ENCODE peak calls at places on chromosome 13, in eight cellular contexts. A, F, Q, E, Y, P, M and U are unnamed samples.

GRCh38 chr13:79043208-79043607 is 362.8 kb downstream of the RBM26 start:
- DNase-seq in A (no peak), F (no peak), Q (no peak), E (no peak), Y (no peak), P (no peak), M (no peak), U (no peak)

GRCh38 chr13:101649490-101650126 is 197.1 kb downstream of the ITGBL1 start:
- DNase-seq in A (peak; percentile 96), F (peak; percentile 88), Q (no peak), E (peak; percentile 59), Y (no peak), P (no peak), M (no peak), U (no peak)

GRCh38 chr13:94362411-94362909 is 117.0 kb downstream of the DCT start:
- DNase-seq in A (peak; percentile 94), F (peak; percentile 95), Q (no peak), E (peak; percentile 90), Y (peak; percentile 78), P (no peak), M (peak; percentile 53), U (no peak)

GRCh38 chr13:80338781-80339577 is 1.9 kb downstream of the SPRY2 start:
- DNase-seq in A (peak; percentile 79), F (peak; percentile 81), Q (peak; percentile 94), E (peak; percentile 84), Y (peak; percentile 90), P (peak; percentile 72), M (no peak), U (no peak)

GRCh38 chr13:46543307-46543706 is 9.7 kb upstream of the LRCH1 start:
- DNase-seq in A (no peak), F (no peak), Q (no peak), E (no peak), Y (no peak), P (no peak), M (no peak), U (no peak)

GRCh38 chr13:23754506-23754905 is 134.7 kb downstream of the MIPEP start:
- DNase-seq in A (no peak), F (no peak), Q (no peak), E (no peak), Y (no peak), P (peak; percentile 53), M (no peak), U (no peak)

GRCh38 chr13:110012102-110012739 is 225.8 kb upstream of the IRS2 start:
- DNase-seq in A (peak; percentile 96), F (peak; percentile 92), Q (no peak), E (peak; percentile 97), Y (no peak), P (no peak), M (no peak), U (no peak)

GRCh38 chr13:112962911-112963625 is 5.9 kb upstream of the MCF2L start:
- DNase-seq in A (no peak), F (no peak), Q (no peak), E (no peak), Y (no peak), P (peak; percentile 15), M (no peak), U (no peak)

GRCh38 chr13:63081400-63082014 is 1665.9 kb upstream of the PCDH20 start:
- DNase-seq in A (no peak), F (no peak), Q (no peak), E (no peak), Y (no peak), P (no peak), M (no peak), U (no peak)

GRCh38 chr13:93818345-93818744 is 591.7 kb downstream of the GPC6 start:
- DNase-seq in A (no peak), F (no peak), Q (no peak), E (no peak), Y (no peak), P (no peak), M (no peak), U (no peak)

GRCh38 chr13:49220035-49220855 is at the start of gene MLNR:
- DNase-seq in A (no peak), F (peak; percentile 33), Q (no peak), E (no peak), Y (no peak), P (peak; percentile 49), M (no peak), U (no peak)

GRCh38 chr13:107375701-107376350 is 807.9 kb upstream of the ARGLU1 start:
- DNase-seq in A (no peak), F (no peak), Q (no peak), E (peak; percentile 9), Y (no peak), P (no peak), M (no peak), U (no peak)

GRCh38 chr13:26967119-26968038 is 204.2 kb downstream of the USP12 start:
- DNase-seq in A (peak; percentile 10), F (peak; percentile 59), Q (no peak), E (no peak), Y (no peak), P (peak; percentile 70), M (no peak), U (no peak)

GRCh38 chr13:55815458-55816033 is 1325.2 kb upstream of the PRR20A start:
- DNase-seq in A (no peak), F (no peak), Q (no peak), E (no peak), Y (no peak), P (no peak), M (no peak), U (no peak)

GRCh38 chr13:71879129-71879535 is 12.1 kb upstream of the DACH1 start:
- DNase-seq in A (peak; percentile 58), F (peak; percentile 68), Q (no peak), E (peak; percentile 52), Y (no peak), P (no peak), M (peak; percentile 7), U (no peak)

GRCh38 chr13:101567841-101568240 is 115.4 kb downstream of the ITGBL1 start:
- DNase-seq in A (no peak), F (peak; percentile 37), Q (no peak), E (no peak), Y (no peak), P (no peak), M (no peak), U (no peak)

GRCh38 chr13:21395953-21396352 is 63.1 kb downstream of the ZDHHC20 start:
- DNase-seq in A (no peak), F (no peak), Q (no peak), E (no peak), Y (no peak), P (no peak), M (no peak), U (no peak)

GRCh38 chr13:23472189-23472588 is 38.7 kb upstream of the SACS start:
- DNase-seq in A (no peak), F (no peak), Q (no peak), E (no peak), Y (no peak), P (no peak), M (no peak), U (no peak)

GRCh38 chr13:74661851-74662250 is 527.6 kb upstream of the KLF12 start:
- DNase-seq in A (no peak), F (no peak), Q (no peak), E (no peak), Y (no peak), P (no peak), M (no peak), U (no peak)

DNA sequence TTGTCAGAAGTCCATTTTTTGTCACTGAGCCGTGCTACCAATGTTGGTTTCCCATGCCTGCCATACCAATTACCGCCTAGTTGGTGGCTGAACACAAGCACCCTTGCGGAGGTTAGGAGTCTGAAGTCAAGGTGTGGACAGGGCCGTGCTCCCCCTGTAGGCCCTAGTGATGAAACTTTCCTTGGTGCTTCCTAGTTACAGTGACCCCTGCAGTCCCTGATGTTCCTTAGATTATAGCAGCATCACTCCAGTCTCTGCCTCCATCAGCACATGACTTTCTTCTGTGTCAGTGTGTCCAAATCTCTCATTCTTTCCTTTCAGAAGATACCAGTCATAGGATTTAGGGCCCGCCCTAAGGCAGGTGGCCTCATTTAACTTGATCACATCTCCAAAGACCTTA is 99.0 kb downstream of the MYO16 start:
- DNase-seq in A (no peak), F (no peak), Q (no peak), E (no peak), Y (no peak), P (no peak), M (no peak), U (no peak)
- TF ChIP-seq CTCF in A (no peak), F (no peak), Q (no peak), E (no peak), Y (no peak), P (no peak), M (no peak), U (no peak)

DNA sequence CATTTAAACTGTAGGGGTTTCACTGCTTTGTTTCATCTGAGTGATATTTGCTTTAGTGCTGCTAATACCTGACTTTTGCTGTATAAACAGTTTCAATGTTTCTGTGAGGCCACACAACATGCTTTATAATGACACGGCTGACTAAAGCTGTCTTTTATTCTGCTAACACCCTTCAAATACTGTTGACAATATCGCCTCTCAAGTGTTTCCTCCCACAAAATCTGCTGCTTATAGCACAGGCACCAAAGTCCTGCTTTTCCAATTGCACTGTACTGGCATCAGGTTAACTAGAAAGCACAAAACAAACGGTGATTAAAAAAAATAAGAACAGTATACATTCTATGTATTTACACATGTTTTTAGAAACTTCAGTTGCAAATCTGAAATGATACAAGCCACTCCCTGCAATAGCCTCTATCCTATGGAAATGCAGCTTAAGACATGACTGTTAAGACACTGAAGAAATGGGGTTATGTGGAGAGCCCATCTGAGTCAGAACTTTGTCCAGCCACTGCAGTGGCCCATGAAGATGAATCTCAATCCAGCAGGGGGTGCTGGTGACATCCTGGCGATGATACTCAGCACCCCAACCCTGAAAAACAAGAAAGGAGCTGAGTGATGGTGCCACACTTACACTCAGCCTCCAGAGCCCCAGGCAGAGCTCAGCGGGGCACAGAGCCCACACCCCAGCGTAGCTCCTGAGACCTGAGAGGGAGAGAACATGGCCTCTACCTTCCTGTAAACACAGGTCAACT is 29.4 kb downstream of the RFXAP start:
- DNase-seq in A (peak; percentile 30), F (no peak), Q (no peak), E (no peak), Y (no peak), P (no peak), M (no peak), U (no peak)
- TF ChIP-seq CTCF in A (no peak), F (no peak), Q (no peak), E (peak; percentile 21), Y (no peak), P (no peak), M (peak; percentile 40), U (peak; percentile 35)

GRCh38 chr13:114127473-114128347 is 4.7 kb downstream of the RASA3 start:
- DNase-seq in A (no peak), F (no peak), Q (no peak), E (no peak), Y (peak; percentile 62), P (no peak), M (no peak), U (peak; percentile 48)
- TF ChIP-seq CTCF in A (no peak), F (no peak), Q (no peak), E (no peak), Y (no peak), P (no peak), M (no peak), U (no peak)

DNA sequence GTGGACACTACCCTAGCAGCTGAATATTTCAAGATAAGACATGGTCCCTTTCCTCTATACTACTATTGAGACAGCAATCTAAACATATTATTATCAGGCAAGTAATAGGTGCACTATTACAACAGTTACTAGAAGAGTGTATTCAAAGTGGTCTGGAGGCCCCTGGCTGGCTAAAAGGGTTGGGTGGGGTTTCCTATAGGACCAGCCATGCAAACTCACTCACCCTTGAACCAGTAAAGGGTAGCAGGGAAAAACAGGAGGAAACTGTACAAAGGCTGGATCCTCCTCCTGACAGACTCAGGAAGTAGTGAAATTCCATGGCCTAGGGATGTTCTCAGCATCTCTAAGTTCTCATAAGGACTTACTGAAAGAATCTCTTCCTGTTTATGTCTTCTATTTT is 7.7 kb downstream of the SMAD9 start:
- DNase-seq in A (no peak), F (no peak), Q (no peak), E (no peak), Y (no peak), P (no peak), M (no peak), U (no peak)
- TF ChIP-seq CTCF in A (no peak), F (no peak), Q (no peak), E (no peak), Y (no peak), P (no peak), M (no peak), U (no peak)